ENCODE peak calls at places on chromosome 6, in four cellular contexts. J is K562, T is HL-60, F is GM12878. Y is an unnamed sample.

GRCh38 chr6:19333936-19334335 is 503.2 kb upstream of the ID4 start:
- DNase-seq in T (no peak), F (no peak), J (no peak), Y (no peak)

GRCh38 chr6:90186637-90187361 is 109.8 kb downstream of the BACH2 start:
- DNase-seq in J (no peak), T (no peak), F (no peak), Y (no peak)

GRCh38 chr6:117174835-117175360 is 90.5 kb upstream of the VGLL2 start:
- DNase-seq in T (no peak), J (no peak), F (no peak), Y (no peak)

GRCh38 chr6:138044458-138044857 is 62.8 kb downstream of the PERP start:
- DNase-seq in T (no peak), J (no peak), F (no peak), Y (no peak)

GRCh38 chr6:125953502-125953875 is 3.1 kb upstream of the HINT3 start:
- DNase-seq in T (no peak), J (no peak), F (no peak), Y (no peak)

GRCh38 chr6:158737710-158738615 is 81.2 kb downstream of the EZR start:
- DNase-seq in J (no peak), T (peak; percentile 18), F (no peak), Y (no peak)

GRCh38 chr6:76701610-76702009 is 629.1 kb upstream of the IMPG1 start:
- DNase-seq in T (no peak), J (no peak), F (no peak), Y (no peak)

GRCh38 chr6:19805146-19805515 is 32.0 kb upstream of the ID4 start:
- DNase-seq in T (no peak), J (no peak), F (no peak), Y (no peak)

DNA sequence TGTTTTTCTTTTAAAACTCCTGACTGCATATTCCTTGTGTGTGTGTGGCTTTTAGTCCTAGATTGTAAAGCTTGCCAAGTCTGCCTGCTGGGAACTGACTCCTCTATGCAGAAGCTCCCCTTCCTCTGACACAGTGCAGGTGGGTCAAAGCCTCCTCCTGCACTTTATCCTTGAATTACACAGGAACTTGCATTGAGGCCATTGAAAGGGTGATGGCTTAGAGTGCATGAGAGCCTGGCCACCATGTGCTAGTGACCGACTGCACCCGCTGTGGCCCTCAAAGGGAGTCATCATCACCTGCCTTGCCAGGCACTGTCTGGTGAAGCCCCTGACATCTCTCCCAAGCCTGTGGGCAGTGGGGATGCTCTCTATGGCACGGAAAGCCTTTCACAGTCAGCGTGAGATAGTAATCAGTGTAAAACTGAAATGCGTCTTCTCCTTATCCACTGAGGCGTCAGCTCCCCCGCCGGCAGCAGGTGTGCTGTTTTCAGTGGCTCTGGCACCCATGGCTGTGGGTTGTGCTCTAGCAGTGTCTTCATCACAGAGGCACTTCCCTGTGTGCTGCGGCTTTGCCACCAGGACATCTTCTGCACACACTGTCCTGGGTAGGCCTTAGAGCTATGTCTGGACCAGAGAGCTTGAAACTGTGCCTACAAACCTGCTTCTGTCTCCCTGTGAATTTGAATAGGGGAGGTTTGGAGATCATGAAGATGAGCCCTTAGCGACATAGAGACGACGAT is 87.9 kb downstream of the THBS2 start:
- DNase-seq in T (no peak), J (no peak), F (no peak), Y (no peak)
- TF ChIP-seq SPI1 in T (no peak), J (no peak), F (no peak), Y (no peak)

DNA sequence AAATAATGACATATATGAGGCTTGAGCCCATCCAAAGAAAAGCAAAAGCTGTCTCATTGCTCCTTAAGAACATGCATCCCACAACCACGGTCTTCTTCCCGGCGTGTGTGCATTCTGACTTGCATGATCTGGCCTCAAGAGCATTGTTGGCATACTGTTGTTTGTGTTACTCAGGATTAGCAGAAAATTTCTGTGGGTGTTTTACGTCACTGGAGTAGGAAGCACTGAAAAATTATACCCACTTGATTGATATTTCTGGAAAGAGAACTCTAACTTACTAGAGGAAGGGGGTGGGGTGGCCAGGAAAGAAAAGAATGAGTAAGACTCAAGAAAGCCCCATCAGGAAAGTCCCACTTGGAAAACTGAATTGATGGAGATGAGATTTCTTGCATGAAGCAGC is 326.2 kb upstream of the PRDM1 start:
- DNase-seq in J (no peak), F (no peak), T (no peak), Y (no peak)
- TF ChIP-seq SPI1 in J (no peak), F (no peak), T (no peak), Y (no peak)

DNA sequence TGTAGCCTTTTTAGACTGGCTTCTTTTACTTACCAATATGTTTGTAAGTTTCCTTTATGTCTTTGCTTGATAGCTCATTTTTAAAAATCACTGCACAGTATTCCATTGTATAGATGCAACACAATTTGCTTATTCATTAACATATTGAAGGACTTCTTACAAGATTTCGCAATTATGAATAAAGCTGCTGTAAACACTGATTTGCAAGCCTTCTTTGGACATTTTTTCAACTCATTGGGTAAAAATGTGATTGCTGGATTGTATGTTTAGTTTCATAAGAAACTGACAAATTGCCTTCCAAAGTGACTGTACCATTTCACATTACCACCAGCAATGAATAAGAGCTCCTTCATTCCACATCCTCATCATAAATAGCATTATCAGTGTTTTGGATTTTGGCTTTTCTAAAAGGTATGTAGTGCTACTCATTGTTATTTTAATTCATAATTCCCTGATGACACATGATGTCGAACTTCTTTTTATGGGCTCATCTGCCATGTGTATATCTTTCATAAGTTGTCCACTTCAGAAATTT is 80.7 kb downstream of the TFAP2B start:
- DNase-seq in J (no peak), F (no peak), T (no peak), Y (no peak)
- TF ChIP-seq SPI1 in J (no peak), F (no peak), T (no peak), Y (no peak)

DNA sequence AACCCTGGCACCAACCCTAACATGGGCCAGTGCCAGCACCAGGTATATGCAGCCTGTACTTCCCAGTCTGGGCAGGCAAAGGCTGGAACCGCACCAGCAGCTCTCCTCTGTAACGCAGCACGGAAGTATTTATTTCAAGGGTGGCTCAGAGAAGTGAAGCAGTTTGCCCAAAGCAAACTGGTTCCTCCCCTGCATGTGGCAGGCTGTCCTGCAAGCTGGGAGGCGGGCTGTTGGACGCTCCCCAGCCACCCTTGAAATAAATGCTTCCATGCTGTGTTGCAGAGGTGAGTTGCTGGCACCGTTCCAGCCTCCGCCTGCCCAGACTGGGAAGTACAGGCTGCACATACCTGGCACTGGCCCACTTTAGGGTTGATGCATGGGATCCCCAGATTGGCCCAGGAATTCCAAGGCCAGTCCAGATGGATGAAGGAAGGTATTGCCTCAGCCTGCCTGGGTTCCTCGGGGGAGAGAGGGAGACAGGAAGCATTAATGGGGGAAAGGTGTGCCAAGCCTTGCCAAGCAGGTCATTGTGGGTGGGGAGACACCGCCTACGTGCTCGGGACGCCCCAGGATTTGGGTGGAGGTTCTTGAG is 49.8 kb downstream of the PPARD start:
- DNase-seq in F (no peak), T (no peak), J (no peak), Y (no peak)
- TF ChIP-seq SPI1 in F (no peak), T (no peak), J (no peak), Y (no peak)

Y was measured in GM12891.